ENCODE peak calls at places on chromosomes 16 and 17, in five cellular contexts. M is iPS DF 6.9, N is gastrocnemius medialis, O is body of pancreas, W is mammary epithelial cell. Y is an unnamed sample.

GRCh38 chr17:34166394-34166793 is 88.7 kb upstream of the CCL2 start:
- DNase-seq in N (no peak), O (no peak), W (no peak), M (no peak), Y (no peak)

GRCh38 chr16:69706256-69706974 is 19.9 kb downstream of the NQO1 start:
- DNase-seq in M (no peak), O (no peak), W (peak), N (no peak), Y (no peak)

GRCh38 chr17:4008496-4009163 is 44.4 kb upstream of the ATP2A3 start:
- DNase-seq in W (no peak), N (no peak), M (no peak), O (no peak), Y (peak)

GRCh38 chr17:44804301-44805061 is 25.6 kb downstream of the GJC1 start:
- DNase-seq in O (no peak), W (no peak), N (no peak), M (no peak), Y (peak)

GRCh38 chr16:70703041-70703834 is 17.4 kb upstream of the MTSS2 start:
- DNase-seq in W (no peak), O (peak), N (no peak), M (no peak), Y (peak)

GRCh38 chr16:11312718-11313492 is 31.8 kb upstream of the PRM1 start:
- DNase-seq in M (no peak), W (no peak), O (peak), N (no peak), Y (no peak)

GRCh38 chr17:37180371-37180770 is 195.4 kb upstream of the C17orf78 start:
- DNase-seq in O (no peak), M (no peak), N (no peak), W (no peak), Y (no peak)

GRCh38 chr17:57372156-57372555 is 115.8 kb downstream of the MSI2 start:
- DNase-seq in O (no peak), N (no peak), M (no peak), W (peak), Y (no peak)

GRCh38 chr17:40218740-40219072 is 398 bp upstream of the WIPF2 start:
- DNase-seq in M (peak), N (peak), O (peak), W (peak), Y (peak)

GRCh38 chr17:54007855-54008254 is 185.1 kb downstream of the KIF2B start:
- DNase-seq in M (no peak), W (no peak), O (no peak), N (no peak), Y (no peak)

GRCh38 chr16:4465977-4466779 is 8.2 kb downstream of the NMRAL1 start:
- DNase-seq in N (no peak), W (no peak), M (no peak), O (peak), Y (no peak)

GRCh38 chr16:86025706-86026105 is 126.7 kb downstream of the IRF8 start:
- DNase-seq in N (no peak), W (no peak), O (no peak), M (no peak), Y (peak)

GRCh38 chr16:50742521-50743150 is 750 bp downstream of the CYLD start:
- DNase-seq in O (peak), M (no peak), W (peak), N (peak), Y (no peak)

GRCh38 chr16:58503863-58504688 is 4.1 kb downstream of the NDRG4 start:
- DNase-seq in N (no peak), W (no peak), M (no peak), O (no peak), Y (peak)

GRCh38 chr17:7562208-7562605 is 488 bp downstream of the SENP3 start:
- DNase-seq in O (no peak), N (no peak), M (no peak), W (no peak), Y (no peak)

GRCh38 chr16:61042736-61043135 is 993.5 kb downstream of the CDH8 start:
- DNase-seq in O (no peak), W (peak), N (no peak), M (no peak), Y (no peak)

GRCh38 chr17:4719146-4719545 is 8.7 kb downstream of the ARRB2 start:
- DNase-seq in W (no peak), M (no peak), N (no peak), O (no peak), Y (no peak)

GRCh38 chr17:45700171-45701090 is 83.7 kb upstream of the CRHR1 start:
- DNase-seq in O (no peak), N (no peak), W (peak), M (no peak), Y (no peak)

GRCh38 chr16:86885139-86885538 is 306.8 kb downstream of the FOXL1 start:
- DNase-seq in M (no peak), O (no peak), W (no peak), N (no peak), Y (no peak)

GRCh38 chr16:57091990-57092785 is at the start of gene CPNE2:
- DNase-seq in M (no peak), O (peak), W (no peak), N (peak), Y (peak)

GRCh38 chr17:48465884-48466283 is 35.9 kb upstream of the SKAP1 start:
- DNase-seq in W (no peak), O (no peak), M (no peak), N (no peak), Y (no peak)

GRCh38 chr17:8753136-8753975 is 5.0 kb downstream of the SPDYE4 start:
- DNase-seq in W (no peak), N (no peak), M (no peak), O (no peak), Y (no peak)

GRCh38 chr17:32496348-32497078 is 9.7 kb downstream of the CDK5R1 start:
- DNase-seq in M (no peak), N (peak), O (no peak), W (peak), Y (peak)

GRCh38 chr17:32493581-32494513 is 7.1 kb downstream of the CDK5R1 start:
- DNase-seq in N (no peak), W (no peak), M (no peak), O (no peak), Y (no peak)

GRCh38 chr17:32495347-32496253 is 8.8 kb downstream of the CDK5R1 start:
- DNase-seq in M (no peak), N (peak), O (no peak), W (no peak), Y (peak)

GRCh38 chr17:32492648-32493289 is 6.0 kb downstream of the CDK5R1 start:
- DNase-seq in W (no peak), N (no peak), M (no peak), O (no peak), Y (no peak)

GRCh38 chr17:32494621-32495346 is 8.0 kb downstream of the CDK5R1 start:
- DNase-seq in O (no peak), N (no peak), W (no peak), M (no peak), Y (no peak)
- H3K27ac ChIP-seq in O (no peak), N (peak), W (no peak), M (no peak), Y (no peak)

DNA sequence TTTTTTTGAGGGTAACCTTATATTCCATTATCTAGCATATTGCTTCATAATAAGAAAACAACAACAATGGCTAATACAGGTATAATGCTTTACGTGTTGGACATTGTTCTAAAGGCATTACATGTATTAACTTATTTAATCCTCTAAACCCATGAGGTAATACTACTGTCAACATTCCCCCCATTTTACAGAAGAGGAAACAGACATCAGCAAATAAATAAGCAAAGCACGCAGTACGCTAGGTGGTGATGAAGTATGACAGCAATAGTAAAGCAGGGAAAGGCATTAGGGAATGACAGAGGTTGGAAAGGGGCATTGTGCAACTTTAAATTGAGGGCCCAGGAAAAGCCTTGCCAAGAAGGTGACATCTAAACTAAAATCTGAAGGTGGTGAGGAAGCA is 4.6 kb downstream of the ANKRD40 start:
- DNase-seq in O (no peak), M (no peak), N (no peak), W (no peak), Y (no peak)
- H3K4me3 ChIP-seq in O (no peak), M (no peak), N (no peak), W (no peak), Y (no peak)

DNA sequence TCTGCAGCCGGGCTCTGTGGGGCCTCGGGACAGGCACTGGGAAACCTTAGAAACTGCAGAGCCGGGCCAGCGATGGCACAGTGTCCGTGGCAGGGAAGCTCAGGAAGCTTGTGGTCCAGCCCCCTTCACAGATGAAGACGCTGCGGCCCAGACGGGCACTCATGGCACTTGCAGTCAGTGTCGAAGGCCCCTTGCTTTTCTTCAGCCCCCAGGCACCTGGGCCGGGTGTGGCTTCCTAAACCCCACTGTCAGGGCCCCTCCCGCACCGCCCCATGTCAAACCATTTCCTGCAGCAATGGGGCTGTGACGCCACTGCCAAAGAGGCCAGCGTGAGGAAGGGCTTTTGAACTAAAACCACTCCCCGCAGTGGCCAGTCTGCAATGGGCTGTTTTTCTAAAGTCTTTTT is 164.0 kb downstream of the LAT start:
- DNase-seq in N (no peak), O (peak), W (no peak), M (no peak), Y (no peak)
- H3K27ac ChIP-seq in N (no peak), O (no peak), W (no peak), M (no peak), Y (no peak)

GRCh38 chr17:32100971-32101631 is 41.2 kb upstream of the RHOT1 start:
- DNase-seq in O (peak), N (no peak), M (no peak), W (no peak), Y (no peak)
- H3K4me3 ChIP-seq in O (no peak), N (no peak), M (no peak), W (no peak), Y (no peak)

GRCh38 chr17:82092094-82092586 is 5.9 kb downstream of the FASN start:
- DNase-seq in W (no peak), M (no peak), N (no peak), O (no peak), Y (no peak)
- H3K27ac ChIP-seq in W (no peak), M (no peak), N (no peak), O (no peak), Y (no peak)

GRCh38 chr17:62876664-62877411 is 68.7 kb upstream of the MARCHF10 start:
- DNase-seq in W (peak), M (no peak), O (no peak), N (no peak), Y (no peak)
- H3K4me3 ChIP-seq in W (no peak), M (no peak), O (no peak), N (no peak), Y (no peak)

DNA sequence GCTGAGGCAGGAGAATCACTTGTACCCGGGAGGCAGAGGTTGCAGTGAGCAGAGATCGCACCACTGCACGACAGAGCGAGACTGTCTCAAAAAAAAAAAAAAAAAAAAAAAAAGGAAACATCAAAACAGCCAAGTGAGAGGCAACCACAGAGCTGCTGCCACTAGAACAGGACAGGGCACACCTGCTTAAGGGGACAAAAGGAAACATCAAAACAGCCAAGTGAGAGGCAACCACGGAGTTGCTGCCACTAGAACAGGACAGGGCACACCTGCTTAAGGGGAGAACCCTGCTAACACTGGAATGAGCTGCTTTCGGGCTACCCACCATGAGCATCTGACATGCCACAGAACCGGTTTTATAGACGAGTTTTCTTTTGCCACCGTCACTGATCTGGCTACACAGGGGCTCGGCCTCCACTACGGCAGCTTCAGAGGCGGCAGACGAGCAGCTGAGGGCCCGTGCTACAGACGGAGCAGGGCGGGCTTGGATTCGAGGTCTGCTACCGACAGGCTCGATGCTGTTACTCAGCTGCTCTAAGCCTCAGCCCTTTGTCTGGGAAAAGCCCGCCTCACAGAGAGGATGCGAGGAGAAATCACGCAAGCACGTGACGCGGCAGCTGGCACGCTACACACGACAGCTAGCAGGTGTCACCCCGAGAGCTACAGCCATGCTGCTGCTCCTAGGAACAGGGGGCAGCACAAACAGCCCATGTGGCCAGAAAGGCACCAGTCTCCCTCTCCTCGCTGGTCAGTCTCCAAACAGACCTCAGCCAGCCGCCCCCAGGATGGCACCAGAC is 2.0 kb downstream of the P4HB start:
- DNase-seq in O (peak), W (no peak), M (no peak), N (no peak), Y (no peak)
- H3K27ac ChIP-seq in O (peak), W (peak), M (no peak), N (peak), Y (no peak)

GRCh38 chr17:43755389-43755875 is 3.2 kb downstream of the SOST start:
- DNase-seq in N (no peak), O (no peak), M (no peak), W (no peak), Y (peak)
- H3K4me3 ChIP-seq in N (peak), O (no peak), M (peak), W (no peak), Y (peak)

GRCh38 chr16:28089992-28090365 is 26.5 kb upstream of the GSG1L start:
- DNase-seq in O (no peak), M (no peak), N (no peak), W (no peak), Y (no peak)

GRCh38 chr16:28091706-28092105 is 28.2 kb upstream of the GSG1L start:
- DNase-seq in O (no peak), W (no peak), N (no peak), M (no peak), Y (no peak)

GRCh38 chr16:28090646-28091377 is 27.3 kb upstream of the GSG1L start:
- DNase-seq in W (no peak), O (no peak), M (peak), N (no peak), Y (no peak)

GRCh38 chr16:28093383-28093725 is 29.8 kb upstream of the GSG1L start:
- DNase-seq in O (no peak), N (no peak), W (no peak), M (no peak), Y (peak)

DNA sequence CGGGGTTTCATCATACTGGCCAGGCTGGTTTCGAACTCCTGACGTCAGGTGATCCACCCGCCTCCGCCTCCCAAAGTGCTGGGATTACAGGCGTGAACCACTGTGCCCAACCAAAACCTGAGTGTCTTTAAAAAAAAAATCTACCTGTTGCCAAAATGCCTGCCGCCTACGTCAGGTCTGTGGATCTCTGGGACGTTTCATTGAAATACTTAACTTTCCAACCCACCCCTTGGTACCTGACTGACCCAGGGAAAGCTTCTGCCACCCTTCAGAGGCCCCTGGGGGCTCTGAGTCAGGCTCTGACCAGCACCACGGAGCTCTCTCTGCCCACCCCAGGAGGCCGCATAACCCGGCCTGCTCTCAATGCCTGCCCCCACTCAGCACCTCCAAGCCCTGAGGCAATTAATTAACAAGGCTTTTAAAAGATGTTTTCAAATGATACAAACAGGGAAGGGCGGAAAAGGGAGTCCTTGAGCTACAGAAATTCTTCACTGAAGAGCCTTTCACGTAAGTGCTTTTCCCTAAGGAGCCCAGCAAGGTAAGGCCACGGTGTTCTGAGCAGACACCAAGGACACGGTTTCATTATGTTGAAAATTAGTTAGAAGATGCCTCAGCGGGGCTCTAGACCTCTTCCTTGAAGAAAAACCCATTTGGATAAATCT is 29.3 kb upstream of the GSG1L start:
- DNase-seq in M (no peak), O (no peak), W (peak), N (no peak), Y (peak)
- H3K27ac ChIP-seq in M (no peak), O (no peak), W (peak), N (no peak), Y (no peak)